ENCODE peak calls at places on chromosome 17, in five cellular contexts. F is astrocyte of the spinal cord, A is AG04450, H is fibroblast of lung, Q is GM23338. E is an unnamed sample.
A peak's percentile ranks its signal among the peaks of the same experiment; 100 is the strongest.

GRCh38 chr17:82107341-82107860 is 9.4 kb upstream of the FASN start:
- DNase-seq in F (no peak), H (no peak), Q (peak; percentile 44), A (no peak), E (peak; percentile 38)

GRCh38 chr17:14341866-14342265 is 41.0 kb downstream of the HS3ST3B1 start:
- DNase-seq in A (no peak), Q (peak; percentile 43), F (no peak), H (no peak), E (no peak)

GRCh38 chr17:76473541-76473985 is 6.2 kb downstream of the AANAT start:
- DNase-seq in F (no peak), A (no peak), H (no peak), Q (peak; percentile 81), E (peak; percentile 27)

GRCh38 chr17:28901866-28902818 is 737 bp downstream of the DHRS13 start:
- DNase-seq in Q (peak; percentile 71), H (peak; percentile 35), A (no peak), F (no peak), E (peak; percentile 70)

GRCh38 chr17:74118504-74118903 is 85.0 kb upstream of the RPL38 start:
- DNase-seq in A (no peak), F (no peak), Q (peak; percentile 87), H (no peak), E (no peak)

GRCh38 chr17:9473716-9474115 is 101.9 kb downstream of the STX8 start:
- DNase-seq in Q (no peak), A (no peak), F (peak; percentile 89), H (peak; percentile 6), E (no peak)

GRCh38 chr17:823501-823902 is 41.3 kb downstream of the MRM3 start:
- DNase-seq in Q (no peak), H (no peak), A (no peak), F (no peak), E (no peak)

GRCh38 chr17:14471052-14471451 is 170.2 kb downstream of the HS3ST3B1 start:
- DNase-seq in A (peak; percentile 90), H (peak; percentile 88), F (peak; percentile 83), Q (no peak), E (no peak)

GRCh38 chr17:2082003-2082862 is 27.3 kb downstream of the HIC1 start:
- DNase-seq in A (no peak), F (no peak), H (no peak), Q (no peak), E (no peak)

GRCh38 chr17:76872221-76872873 is 4.1 kb downstream of the MGAT5B start:
- DNase-seq in H (peak; percentile 91), Q (no peak), F (peak; percentile 96), A (peak; percentile 90), E (peak; percentile 58)

GRCh38 chr17:15492186-15492585 is 24.8 kb upstream of the CDRT4 start:
- DNase-seq in F (no peak), Q (no peak), A (no peak), H (no peak), E (no peak)

GRCh38 chr17:63309021-63309420 is 137.1 kb downstream of the CYB561 start:
- DNase-seq in Q (no peak), F (peak; percentile 38), H (peak; percentile 60), A (no peak), E (no peak)

GRCh38 chr17:3913531-3914318 is 2.5 kb downstream of the P2RX1 start:
- DNase-seq in F (peak; percentile 58), H (peak; percentile 68), A (peak; percentile 42), Q (peak; percentile 83), E (peak; percentile 90)

GRCh38 chr17:43983515-43984411 is 20.7 kb upstream of the NAGS start:
- DNase-seq in F (no peak), H (no peak), Q (peak; percentile 80), A (no peak), E (peak; percentile 28)
- TF ChIP-seq CTCF in F (peak; percentile 39), H (peak; percentile 12), Q (peak; percentile 69), A (peak; percentile 33), E (no peak)

DNA sequence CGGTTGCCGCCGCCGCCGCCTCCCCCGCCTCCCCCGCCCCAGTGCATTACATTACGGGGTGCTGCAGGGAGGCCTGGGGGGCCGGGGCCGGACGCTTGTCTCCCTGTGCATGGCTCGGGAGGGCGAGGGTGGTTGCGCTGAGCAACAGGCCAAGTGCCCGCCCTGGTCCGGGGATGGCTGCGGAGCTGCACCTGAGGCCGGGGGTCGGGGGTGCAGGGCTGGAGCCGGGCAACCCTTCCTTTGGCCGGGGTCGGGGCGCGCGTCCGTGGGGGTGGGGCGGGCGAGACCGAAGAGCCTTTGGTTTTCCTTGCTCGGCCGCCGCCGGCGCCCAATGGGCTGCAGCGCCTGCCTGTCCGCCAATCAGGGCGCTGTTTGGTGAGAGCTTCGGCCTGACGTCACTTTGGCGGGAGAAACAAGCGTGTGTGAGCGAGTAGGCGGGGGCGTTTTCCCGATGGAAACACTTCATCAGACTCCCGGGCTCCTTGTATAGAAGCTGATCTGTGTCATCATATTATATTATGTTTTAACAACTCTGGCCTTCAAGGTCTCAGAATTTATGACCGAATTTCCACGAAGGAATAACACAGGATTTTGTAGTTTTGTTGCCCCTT is 958 bp upstream of the FBXL20 start:
- DNase-seq in Q (peak; percentile 99), A (peak; percentile 71), F (peak; percentile 94), H (peak; percentile 91), E (peak; percentile 94)
- TF ChIP-seq CTCF in Q (no peak), A (no peak), F (no peak), H (no peak), E (no peak)

DNA sequence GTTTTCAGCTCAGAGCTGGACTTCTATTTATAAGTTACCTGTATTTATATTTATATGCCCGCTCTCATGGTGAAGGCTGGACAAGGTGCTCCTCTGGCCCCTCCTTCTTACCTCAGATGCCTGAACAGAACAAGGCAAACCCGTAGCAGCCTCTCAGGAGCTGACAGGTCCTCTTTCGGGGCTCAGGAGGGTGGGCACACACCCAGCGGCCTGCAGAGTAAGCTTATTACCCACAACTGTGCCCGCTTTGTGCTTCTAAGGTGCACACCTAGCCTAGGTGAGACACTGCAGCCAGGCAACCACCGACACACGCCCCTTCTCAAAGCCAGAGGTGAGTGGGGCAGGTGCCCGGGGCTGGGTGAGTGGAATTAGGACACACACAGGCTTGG is 5.3 kb downstream of the NKIRAS2 start:
- DNase-seq in Q (no peak), H (no peak), F (no peak), A (no peak), E (no peak)
- TF ChIP-seq CTCF in Q (no peak), H (no peak), F (no peak), A (no peak), E (peak; percentile 44)

GRCh38 chr17:80955078-80955477 is 36.6 kb upstream of the CHMP6 start:
- DNase-seq in H (no peak), F (no peak), Q (no peak), A (no peak), E (no peak)
- TF ChIP-seq CTCF in H (no peak), F (no peak), Q (no peak), A (no peak), E (no peak)

GRCh38 chr17:42072323-42073187 is 22.2 kb upstream of the C17orf113 start:
- DNase-seq in F (no peak), H (no peak), Q (peak; percentile 67), A (no peak), E (peak; percentile 21)
- TF ChIP-seq CTCF in F (no peak), H (no peak), Q (no peak), A (no peak), E (peak; percentile 47)

GRCh38 chr17:72457712-72458111 is 336.9 kb downstream of the SOX9 start:
- DNase-seq in H (no peak), A (no peak), Q (no peak), F (no peak), E (no peak)
- TF ChIP-seq CTCF in H (no peak), A (no peak), Q (no peak), F (no peak), E (no peak)

GRCh38 chr17:8441690-8442089 is 6.0 kb downstream of the NDEL1 start:
- DNase-seq in H (no peak), Q (no peak), A (no peak), F (no peak), E (no peak)

GRCh38 chr17:8439681-8440080 is 4.0 kb downstream of the NDEL1 start:
- DNase-seq in A (no peak), H (no peak), Q (no peak), F (no peak), E (no peak)

GRCh38 chr17:8435245-8436168 is at the start of gene NDEL1:
- DNase-seq in F (peak; percentile 99), Q (peak; percentile 99), A (peak; percentile 95), H (peak; percentile 98), E (peak; percentile 99)

GRCh38 chr17:8438441-8438840 is 2.8 kb downstream of the NDEL1 start:
- DNase-seq in F (no peak), H (no peak), A (no peak), Q (no peak), E (peak; percentile 29)

DNA sequence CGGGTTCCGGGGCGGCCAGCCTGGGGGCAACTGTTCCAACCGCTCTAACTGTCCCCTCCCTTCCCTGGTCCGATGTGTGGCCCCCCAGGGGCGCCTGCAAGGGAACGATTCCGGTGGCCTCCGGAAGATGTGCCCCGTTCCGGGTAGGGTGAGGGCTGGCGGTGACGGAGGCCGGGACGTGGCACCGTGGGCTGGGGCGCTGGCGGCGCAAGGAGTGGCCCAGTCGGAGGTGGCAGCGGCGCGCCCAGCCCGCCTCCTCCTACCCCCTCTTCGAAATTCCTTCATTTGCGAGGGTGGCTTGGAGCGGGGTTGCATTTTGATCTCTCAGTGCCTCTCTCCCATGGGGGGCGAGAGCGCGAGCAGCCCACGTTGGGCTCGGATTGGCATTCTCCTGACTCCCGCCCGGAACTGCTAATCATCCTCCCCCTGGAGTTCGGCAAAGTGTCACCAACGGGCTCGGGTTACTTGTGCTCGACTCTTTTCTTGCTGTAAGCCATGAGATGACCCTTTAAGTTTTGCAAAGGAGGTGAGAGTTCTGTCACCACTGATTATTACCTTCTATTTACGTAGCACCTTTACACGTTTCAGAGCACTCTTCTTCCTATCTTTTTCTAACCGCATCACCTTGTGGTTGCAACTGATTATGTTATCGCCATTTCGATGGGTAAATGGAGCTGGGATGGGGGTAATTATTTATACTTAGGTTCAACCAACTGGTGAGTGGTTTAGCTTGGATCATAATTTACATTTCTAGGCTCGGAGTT is 667 bp downstream of the NDEL1 start:
- DNase-seq in Q (peak; percentile 83), H (peak; percentile 56), A (no peak), F (peak; percentile 50), E (peak; percentile 75)
- TF ChIP-seq CTCF in Q (no peak), H (no peak), A (no peak), F (no peak), E (no peak)

DNA sequence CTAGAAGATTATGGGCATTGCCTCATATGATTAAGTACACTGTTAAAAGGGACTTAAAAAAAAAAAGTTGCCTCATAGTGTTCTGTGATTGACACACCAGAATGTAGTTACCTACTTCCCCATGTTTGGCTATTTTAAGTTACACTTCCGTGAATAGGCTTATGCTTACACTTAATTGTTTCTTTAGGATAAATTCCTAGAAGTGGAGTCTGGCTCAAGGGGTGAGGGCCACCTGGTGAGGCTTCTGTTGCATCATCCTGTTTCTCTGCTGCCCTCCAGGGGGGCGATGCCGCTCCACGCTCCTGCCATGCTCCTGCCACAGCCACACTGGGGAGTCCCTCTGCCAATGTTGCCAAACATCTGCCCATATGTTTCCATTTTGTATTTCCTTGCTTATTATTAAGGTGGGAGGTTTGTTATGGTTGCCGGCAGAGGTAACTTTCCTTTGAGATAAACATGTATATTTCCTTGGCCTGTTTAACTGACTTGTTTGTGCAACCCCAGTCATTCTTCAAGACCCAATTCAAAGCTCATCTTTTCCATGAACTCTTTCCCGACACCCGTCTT is 73.1 kb downstream of the KSR1 start:
- DNase-seq in H (peak; percentile 86), A (no peak), Q (no peak), F (peak; percentile 62), E (peak; percentile 58)
- TF ChIP-seq CTCF in H (no peak), A (peak; percentile 10), Q (no peak), F (no peak), E (no peak)

E was measured in activated CD8-positive, alpha-beta T cell treated with anti-CD3 and anti-CD28 coated beads for 36 hours.